ENCODE peak calls at places on chromosomes 7 and 10, in ten cellular contexts. H is brain microvascular endothelial cell; Z is CD8-positive, alpha-beta T cell; X is heart left ventricle; B is tibial artery; Y is neural progenitor cell; S is astrocyte of the cerebellum; L is AG10803; F is AG09309; D is aorta. C is an unnamed sample.

GRCh38 chr10:87842220-87842641 is 21.1 kb downstream of the KLLN start:
- DNase-seq in F (no peak), L (peak; percentile 3), X (no peak), B (no peak), S (no peak), H (no peak), Z (no peak), Y (no peak), D (no peak), C (peak; percentile 11)

GRCh38 chr10:60710041-60710440 is 68.2 kb upstream of the CDK1 start:
- DNase-seq in X (no peak), Z (no peak), B (no peak), L (no peak), H (no peak), D (no peak), Y (no peak), F (no peak), S (no peak), C (no peak)

GRCh38 chr10:117590516-117590915 is 48.0 kb downstream of the EMX2 start:
- DNase-seq in Z (no peak), H (peak; percentile 5), D (no peak), F (no peak), L (no peak), B (no peak), X (no peak), Y (no peak), S (no peak), C (no peak)

GRCh38 chr10:44974082-44974627 is 4.5 kb downstream of the DEPP1 start:
- DNase-seq in S (no peak), F (no peak), X (peak; percentile 49), Z (no peak), D (peak; percentile 66), B (peak; percentile 72), Y (no peak), H (no peak), L (no peak), C (no peak)

GRCh38 chr10:69092959-69093850 is 5.3 kb downstream of the SRGN start:
- DNase-seq in H (peak; percentile 80), X (peak; percentile 83), D (peak; percentile 77), L (peak; percentile 86), Y (peak; percentile 80), Z (peak; percentile 83), B (peak; percentile 82), S (peak; percentile 81), F (peak; percentile 69), C (peak; percentile 92)

GRCh38 chr10:25815999-25816768 is 117.8 kb upstream of the MYO3A start:
- DNase-seq in B (no peak), X (no peak), Z (no peak), D (no peak), F (no peak), S (peak; percentile 37), L (no peak), Y (no peak), H (peak; percentile 18), C (no peak)

GRCh38 chr7:84102213-84102612 is 92.4 kb downstream of the SEMA3A start:
- DNase-seq in Z (no peak), S (no peak), L (peak; percentile 78), H (no peak), F (peak; percentile 72), X (no peak), B (no peak), D (no peak), Y (no peak), C (peak; percentile 72)

GRCh38 chr10:38076687-38077086 is 17.4 kb upstream of the ZNF37A start:
- DNase-seq in Z (no peak), B (no peak), F (no peak), H (no peak), X (no peak), Y (no peak), D (no peak), L (no peak), S (no peak), C (no peak)

GRCh38 chr10:103685880-103686669 is 169.3 kb downstream of the SH3PXD2A start:
- DNase-seq in Z (peak; percentile 68), F (peak; percentile 63), X (peak; percentile 80), L (peak; percentile 92), D (peak; percentile 93), B (peak; percentile 88), Y (peak; percentile 84), H (peak; percentile 54), S (no peak), C (peak; percentile 73)

DNA sequence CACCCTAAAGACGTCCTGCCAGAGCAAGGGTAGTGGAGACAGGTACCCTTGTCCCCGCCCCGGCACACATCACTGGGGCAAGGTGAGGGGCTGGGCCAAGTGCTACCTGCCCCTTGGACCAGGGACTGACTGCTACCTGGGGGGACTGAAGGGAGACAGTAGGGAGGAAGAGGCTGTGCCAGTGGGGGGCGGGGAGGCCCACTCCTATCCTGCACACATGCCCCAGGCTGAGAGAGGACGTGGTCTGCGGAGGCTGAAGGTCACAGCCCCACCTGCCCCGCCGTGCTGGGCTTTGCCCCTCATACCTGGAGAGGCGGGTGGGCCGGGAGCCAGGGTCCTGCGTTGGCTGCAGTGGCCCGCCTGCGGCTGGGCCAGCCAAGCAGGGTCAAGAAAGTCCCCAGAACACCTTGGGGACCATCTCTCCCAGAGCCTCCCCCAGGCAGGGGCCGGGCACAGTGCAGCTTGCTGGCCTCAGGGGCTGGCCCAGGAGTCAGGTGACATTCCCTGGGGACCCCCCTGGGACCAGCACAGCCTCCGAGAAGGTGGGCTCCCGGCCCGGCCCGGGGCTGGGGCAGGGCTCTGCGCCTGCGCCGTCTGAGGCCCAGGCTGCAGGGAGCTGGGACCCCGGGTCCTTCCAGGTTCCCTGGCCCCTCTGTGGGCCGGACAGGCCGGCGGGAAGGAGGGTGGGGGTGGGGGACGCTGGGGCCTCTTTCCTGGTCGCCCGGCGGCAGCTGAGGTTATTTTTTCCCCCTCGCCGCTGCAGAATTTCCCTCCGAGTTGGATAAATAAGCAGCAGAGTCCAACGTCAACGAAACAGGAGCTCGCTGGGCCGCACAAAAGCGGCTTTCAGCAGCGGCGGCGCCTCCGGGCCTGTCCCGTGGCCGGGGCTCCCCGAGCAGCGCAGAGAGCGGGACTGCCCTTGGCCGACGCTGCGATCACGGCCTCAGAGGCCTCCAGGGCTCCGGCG is 9.8 kb upstream of the FZD9 start:
- DNase-seq in B (no peak), S (no peak), L (no peak), D (peak; percentile 78), Y (peak; percentile 46), X (no peak), F (no peak), H (peak; percentile 13), Z (no peak), C (no peak)
- H3K4me3 ChIP-seq in B (peak overlapping the region; percentile 50), S (no peak overlapping the region), L (no peak overlapping the region), D (no peak overlapping the region), Y (peak overlapping the region; percentile 28), X (peak overlapping the region; percentile 47), F (no peak overlapping the region), H (peak overlapping the region; percentile 36), Z (no peak overlapping the region), C (no peak overlapping the region)

DNA sequence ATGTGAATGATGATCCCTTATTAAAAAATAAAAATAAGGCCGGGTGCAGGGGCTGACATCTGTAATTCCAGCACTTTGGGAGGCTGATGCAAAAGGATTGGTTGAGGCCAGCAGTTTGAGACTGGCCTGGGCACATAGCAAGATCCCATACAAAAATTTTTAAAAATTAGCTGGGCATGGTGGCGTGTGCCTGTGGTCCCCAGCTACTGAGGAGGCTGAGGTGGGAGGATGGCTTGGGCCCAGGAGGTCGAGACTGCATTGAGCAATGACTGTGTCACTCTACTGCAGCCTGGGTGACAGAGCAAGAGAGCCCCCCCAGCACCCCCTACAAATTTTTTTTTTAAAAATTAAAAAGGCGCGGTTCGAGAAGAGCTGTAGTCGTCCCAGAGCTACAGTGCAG is 1.2 kb upstream of the BRI3 start:
- DNase-seq in Y (no peak), Z (no peak), L (no peak), B (no peak), X (no peak), H (no peak), S (no peak), D (no peak), F (no peak), C (no peak)
- H3K4me3 ChIP-seq in Y (peak overlapping the region; percentile 79), Z (no peak overlapping the region), L (no peak overlapping the region), B (peak overlapping the region; percentile 86), X (peak overlapping the region; percentile 98), H (no peak overlapping the region), S (no peak overlapping the region), D (peak overlapping the region; percentile 63), F (no peak overlapping the region), C (no peak overlapping the region)

DNA sequence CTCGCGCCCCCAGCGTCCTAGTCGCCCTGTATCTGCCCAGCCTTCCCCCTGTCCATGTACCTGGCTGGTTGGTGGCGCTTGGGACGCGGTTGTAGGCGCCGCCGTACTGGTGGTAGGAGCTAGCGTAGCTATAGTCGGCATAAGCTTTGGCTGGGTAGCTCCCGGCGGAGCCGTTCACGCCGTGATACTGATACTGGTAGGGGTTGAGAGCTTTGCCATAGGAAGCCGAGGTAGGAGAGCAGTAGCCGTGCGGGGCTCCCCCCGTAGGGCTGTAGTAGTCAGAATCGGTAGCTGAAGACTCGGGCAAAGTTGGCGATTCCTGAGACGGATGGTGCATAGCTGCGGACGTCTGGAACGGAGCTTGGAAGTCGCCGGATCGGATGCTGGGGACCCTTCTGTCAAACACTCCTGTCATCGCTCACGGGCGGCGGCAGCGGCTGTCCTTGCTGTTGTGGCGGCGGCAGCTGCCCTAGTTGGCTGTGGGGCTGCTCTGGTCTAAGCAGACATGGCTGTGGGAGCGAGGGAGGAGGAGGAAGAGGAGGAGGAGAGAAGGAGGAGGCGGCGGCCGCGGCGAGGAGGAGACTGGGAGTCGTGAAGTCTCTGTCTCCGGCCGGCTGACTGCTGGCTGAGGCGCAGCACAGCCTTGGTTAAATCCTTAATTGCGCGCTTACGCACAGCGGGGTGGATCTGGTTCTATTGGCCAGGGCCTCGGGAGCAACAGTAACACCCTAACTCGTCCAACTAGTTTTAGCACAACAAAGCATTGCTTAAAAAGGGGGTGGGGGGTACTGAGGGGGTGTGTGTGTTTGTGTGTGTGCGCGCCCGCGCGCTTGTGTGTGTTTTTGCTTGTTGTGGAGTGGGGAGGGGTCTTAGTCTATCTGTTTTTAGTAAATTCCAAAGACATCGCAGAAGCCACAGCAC is at the start of gene DLX5:
- DNase-seq in H (no peak), F (no peak), Y (peak; percentile 90), D (peak; percentile 79), B (no peak), L (peak; percentile 52), S (no peak), X (no peak), Z (no peak), C (no peak)
- H3K4me3 ChIP-seq in H (peak within 1 kb of the TSS; percentile 42), F (peak within 1 kb of the TSS; percentile 59), Y (peak within 1 kb of the TSS; percentile 49), D (no peak within 1 kb of the TSS), B (peak within 1 kb of the TSS; percentile 47), L (peak within 1 kb of the TSS; percentile 55), S (peak within 1 kb of the TSS; percentile 36), X (peak within 1 kb of the TSS; percentile 36), Z (no peak within 1 kb of the TSS), C (no peak within 1 kb of the TSS)

DNA sequence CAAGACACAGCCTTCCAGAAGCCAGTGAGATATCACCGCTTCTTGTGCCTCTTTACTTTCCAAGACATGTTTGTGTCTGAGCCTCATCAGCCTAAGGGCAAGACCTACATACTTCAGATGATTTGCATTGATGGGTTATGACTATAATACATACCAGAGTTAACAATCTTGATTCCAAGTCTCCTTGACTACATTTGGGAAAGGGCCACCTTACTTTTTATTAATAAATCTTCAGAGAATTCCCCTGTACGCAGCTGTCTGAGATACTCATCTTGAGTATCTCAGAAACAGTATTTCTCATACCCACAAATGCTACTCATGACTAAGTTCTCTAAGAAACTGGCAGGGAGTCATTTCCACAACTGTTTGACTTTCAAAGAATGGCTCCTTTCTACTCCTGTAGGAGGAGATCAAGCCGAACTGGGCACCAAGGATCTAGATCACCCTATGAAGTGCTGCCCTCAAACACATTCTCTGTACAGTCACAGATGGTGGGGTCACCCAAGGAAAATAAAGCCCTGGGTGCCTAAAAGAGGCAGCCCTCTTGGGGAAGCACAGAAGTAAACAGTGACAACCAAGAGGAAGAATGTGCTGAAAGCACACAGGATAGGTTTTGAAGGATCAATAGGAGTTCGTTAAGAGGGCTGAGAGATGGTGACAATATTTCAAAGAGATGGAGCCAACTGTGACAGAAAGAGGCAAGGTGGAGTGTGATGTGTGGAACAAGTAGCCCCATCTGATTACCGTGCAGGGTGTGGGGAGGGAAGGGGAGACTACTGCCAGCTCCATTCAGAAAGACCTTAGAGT is 138.9 kb downstream of the JAZF1 start:
- DNase-seq in L (peak; percentile 99), B (no peak), S (no peak), Y (no peak), H (peak; percentile 82), X (no peak), Z (no peak), F (peak; percentile 89), D (no peak), C (peak; percentile 63)
- H3K4me3 ChIP-seq in L (no peak overlapping the region), B (no peak overlapping the region), S (no peak overlapping the region), Y (no peak overlapping the region), H (no peak overlapping the region), X (no peak overlapping the region), Z (no peak overlapping the region), F (no peak overlapping the region), D (no peak overlapping the region), C (no peak overlapping the region)